ENCODE peak calls at places on chromosomes 4 and X, in eight cellular contexts. Q is fibroblast of pulmonary artery, H is fibroblast of the conjunctiva, D is sigmoid colon, T is Right ventricle myocardium inferior, E is NCI-H1417, F is erythroblast, Z is OCI-LY7. B is an unnamed sample.

GRCh38 chr4:184408711-184409081 is 65.7 kb downstream of the IRF2 start:
- DNase-seq in F (no peak), E (no peak), Q (no peak), D (no peak), Z (no peak), H (no peak), T (no peak), B (no peak)

GRCh38 chrX:154059729-154060245 is 37.7 kb downstream of the MECP2 start:
- DNase-seq in E (no peak), D (peak; percentile 27), F (no peak), Z (no peak), T (no peak), H (no peak), Q (no peak), B (no peak)

GRCh38 chr4:42865572-42866189 is 26.8 kb upstream of the GRXCR1 start:
- DNase-seq in Q (peak; percentile 67), E (peak; percentile 49), Z (peak; percentile 62), F (peak; percentile 71), T (no peak), D (no peak), H (peak; percentile 8), B (peak; percentile 5)

GRCh38 chrX:119981286-119982070 is 37.9 kb upstream of the NKAP start:
- DNase-seq in Z (peak; percentile 65), F (peak; percentile 71), Q (peak; percentile 40), T (no peak), D (no peak), E (peak; percentile 7), H (peak; percentile 10), B (no peak)

GRCh38 chr4:6188687-6189305 is 11.6 kb downstream of the JAKMIP1 start:
- DNase-seq in E (no peak), T (no peak), D (no peak), H (no peak), Q (no peak), F (no peak), Z (no peak), B (no peak)

GRCh38 chr4:53497446-53498069 is 93.7 kb downstream of the LNX1 start:
- DNase-seq in Z (no peak), H (peak; percentile 77), T (no peak), E (no peak), F (no peak), Q (peak; percentile 78), D (peak; percentile 79), B (no peak)

GRCh38 chrX:115408736-115409390 is 119.3 kb downstream of the LUZP4 start:
- DNase-seq in T (no peak), Q (peak; percentile 42), E (no peak), D (no peak), F (no peak), H (no peak), Z (no peak), B (no peak)

GRCh38 chr4:145409393-145409792 is 72.3 kb upstream of the SMAD1 start:
- DNase-seq in Q (no peak), T (no peak), F (no peak), Z (no peak), D (no peak), H (no peak), E (no peak), B (no peak)

GRCh38 chr4:69156913-69157312 is 57.6 kb downstream of the UGT2B11 start:
- DNase-seq in Z (no peak), D (no peak), T (no peak), E (no peak), F (peak; percentile 7), Q (peak; percentile 6), H (no peak), B (no peak)

GRCh38 chr4:23818097-23818648 is 71.7 kb downstream of the PPARGC1A start:
- DNase-seq in T (no peak), Z (no peak), D (no peak), E (peak; percentile 86), H (no peak), Q (no peak), F (no peak), B (no peak)

GRCh38 chr4:173488656-173489055 is 41.4 kb downstream of the HAND2 start:
- DNase-seq in F (no peak), D (no peak), T (no peak), Q (peak; percentile 26), Z (no peak), E (no peak), H (no peak), B (no peak)

GRCh38 chr4:1337376-1337831 is 9.6 kb upstream of the UVSSA start:
- DNase-seq in Q (no peak), Z (no peak), T (no peak), H (no peak), E (no peak), F (peak; percentile 37), D (no peak), B (no peak)

GRCh38 chrX:23737413-23737812 is 5.7 kb downstream of the ACOT9 start:
- DNase-seq in D (no peak), H (no peak), F (no peak), T (no peak), E (no peak), Q (peak; percentile 18), Z (no peak), B (no peak)